ENCODE peak calls at places on chromosomes 2 and 18, in ten cellular contexts. U is A673; D is Right ventricle myocardium superior; O is NCI-H345; S is iris pigment epithelial cell; E is LoVo; T is endothelial cell of umbilical vein; V is cardiac muscle cell; K is stimulated activated CD8-positive, alpha-beta memory T cell treated with anti-CD3 and anti-CD28 coated beads, Interleukin-7, amount 100 ng/mL, for 48 hours; P is retina. F is an unnamed sample.

GRCh38 chr2:9057939-9058761 is 54.7 kb upstream of the MBOAT2 start:
- DNase-seq in U (no peak), D (no peak), O (no peak), S (peak; percentile 98), E (no peak), T (no peak), V (peak; percentile 90), K (no peak), P (no peak), F (peak; percentile 89)

GRCh38 chr2:86809481-86810121 is 18.9 kb upstream of the CD8A start:
- DNase-seq in U (no peak), D (no peak), O (no peak), S (no peak), E (no peak), T (no peak), V (no peak), K (no peak), P (peak; percentile 60), F (no peak)

GRCh38 chr2:30450025-30450424 is 3.0 kb downstream of the LCLAT1 start:
- DNase-seq in U (no peak), D (no peak), O (no peak), S (no peak), E (peak; percentile 19), T (no peak), V (no peak), K (no peak), P (no peak), F (no peak)

GRCh38 chr2:136376211-136376610 is 258.3 kb upstream of the CXCR4 start:
- DNase-seq in U (no peak), D (no peak), O (peak; percentile 53), S (no peak), E (no peak), T (no peak), V (no peak), K (no peak), P (no peak), F (no peak)

GRCh38 chr2:49490710-49491109 is 336.4 kb upstream of the FSHR start:
- DNase-seq in U (peak; percentile 22), D (peak; percentile 31), O (peak; percentile 28), S (peak; percentile 0), E (peak; percentile 12), T (no peak), V (peak; percentile 33), K (no peak), P (no peak), F (peak; percentile 39)

GRCh38 chr2:25376750-25377621 is 35.3 kb upstream of the DNMT3A start:
- DNase-seq in U (peak; percentile 96), D (peak; percentile 91), O (peak; percentile 97), S (peak; percentile 86), E (peak; percentile 89), T (peak; percentile 82), V (peak; percentile 94), K (peak; percentile 88), P (peak; percentile 94), F (peak; percentile 80)

GRCh38 chr2:53751728-53752127 is 15.9 kb upstream of the CHAC2 start:
- DNase-seq in U (no peak), D (no peak), O (no peak), S (peak; percentile 49), E (no peak), T (peak; percentile 24), V (no peak), K (no peak), P (no peak), F (no peak)

GRCh38 chr2:197986977-197987376 is 182.6 kb downstream of the PLCL1 start:
- DNase-seq in U (no peak), D (no peak), O (no peak), S (no peak), E (no peak), T (no peak), V (no peak), K (no peak), P (no peak), F (no peak)

GRCh38 chr18:8742382-8743361 is 37.3 kb downstream of the MTCL1 start:
- DNase-seq in U (no peak), D (no peak), O (no peak), S (no peak), E (no peak), T (peak; percentile 55), V (no peak), K (no peak), P (no peak), F (no peak)

GRCh38 chr18:644395-645004 is 13.0 kb upstream of the TYMS start:
- DNase-seq in U (peak; percentile 41), D (no peak), O (no peak), S (no peak), E (no peak), T (no peak), V (no peak), K (peak; percentile 34), P (peak; percentile 54), F (no peak)

GRCh38 chr2:241425368-241425767 is 69.3 kb downstream of the FARP2 start:
- DNase-seq in U (no peak), D (no peak), O (no peak), S (no peak), E (no peak), T (no peak), V (no peak), K (no peak), P (no peak), F (no peak)

GRCh38 chr2:39902103-39902502 is 123.0 kb upstream of the THUMPD2 start:
- DNase-seq in U (no peak), D (no peak), O (no peak), S (peak; percentile 67), E (no peak), T (no peak), V (no peak), K (no peak), P (no peak), F (no peak)